ENCODE peak calls at places on chromosomes 4 and X, in seven cellular contexts. I, B, K, E, G, M and R are unnamed samples.

GRCh38 chr4:24137963-24138601 is 248.2 kb upstream of the PPARGC1A start:
- DNase-seq in I (peak), B (no peak), K (no peak), E (no peak), G (no peak), M (no peak), R (no peak)

GRCh38 chrX:50988649-50989048 is 78.1 kb downstream of the BMP15 start:
- DNase-seq in I (peak), B (peak), K (peak), E (no peak), G (peak), M (no peak), R (peak)

GRCh38 chrX:50684871-50685270 is 129.1 kb downstream of the SHROOM4 start:
- DNase-seq in I (no peak), B (no peak), K (no peak), E (no peak), G (no peak), M (no peak), R (no peak)

GRCh38 chrX:21930986-21931385 is 9.5 kb upstream of the SMS start:
- DNase-seq in I (no peak), B (no peak), K (no peak), E (no peak), G (no peak), M (no peak), R (no peak)

GRCh38 chr4:175413561-175413960 is 398.5 kb downstream of the GPM6A start:
- DNase-seq in I (no peak), B (no peak), K (peak), E (no peak), G (no peak), M (no peak), R (no peak)

GRCh38 chr4:47862297-47862696 is 24.4 kb upstream of the CORIN start:
- DNase-seq in I (no peak), B (peak), K (peak), E (no peak), G (no peak), M (no peak), R (peak)

GRCh38 chr4:152727784-152728183 is 48.0 kb upstream of the TMEM154 start:
- DNase-seq in I (no peak), B (no peak), K (no peak), E (no peak), G (no peak), M (no peak), R (no peak)

GRCh38 chr4:140237616-140238352 is 83.8 kb upstream of the MAML3 start:
- DNase-seq in I (peak), B (peak), K (peak), E (peak), G (peak), M (peak), R (no peak)

GRCh38 chrX:22004866-22005265 is 27.3 kb upstream of the PHEX start:
- DNase-seq in I (no peak), B (no peak), K (no peak), E (no peak), G (no peak), M (no peak), R (no peak)

GRCh38 chr4:8328866-8329559 is 59.5 kb downstream of the HTRA3 start:
- DNase-seq in I (no peak), B (no peak), K (no peak), E (no peak), G (no peak), M (no peak), R (no peak)

GRCh38 chr4:39083164-39083563 is 21.1 kb downstream of the KLHL5 start:
- DNase-seq in I (no peak), B (peak), K (peak), E (no peak), G (no peak), M (no peak), R (peak)

GRCh38 chr4:71254451-71255012 is 84.3 kb upstream of the SLC4A4 start:
- DNase-seq in I (no peak), B (no peak), K (peak), E (no peak), G (no peak), M (no peak), R (no peak)

GRCh38 chrX:100449696-100450606 is 39.9 kb upstream of the PCDH19 start:
- DNase-seq in I (peak), B (peak), K (no peak), E (peak), G (no peak), M (no peak), R (no peak)

GRCh38 chr4:68367835-68368234 is 17.9 kb upstream of the YTHDC1 start:
- DNase-seq in I (no peak), B (no peak), K (no peak), E (no peak), G (no peak), M (no peak), R (peak)

GRCh38 chr4:25535278-25535677 is 120.4 kb upstream of the SLC34A2 start:
- DNase-seq in I (peak), B (no peak), K (no peak), E (no peak), G (no peak), M (no peak), R (peak)

GRCh38 chr4:166280642-166281041 is 407.6 kb downstream of the TLL1 start:
- DNase-seq in I (no peak), B (no peak), K (no peak), E (no peak), G (no peak), M (no peak), R (no peak)

GRCh38 chr4:6342530-6343293 is 73.1 kb downstream of the WFS1 start:
- DNase-seq in I (peak), B (no peak), K (peak), E (peak), G (peak), M (peak), R (no peak)

GRCh38 chr4:81207793-81208192 is 7.2 kb downstream of the PRKG2 start:
- DNase-seq in I (no peak), B (peak), K (peak), E (no peak), G (no peak), M (no peak), R (no peak)

GRCh38 chrX:105527759-105528158 is 294.6 kb upstream of the NRK start:
- DNase-seq in I (no peak), B (no peak), K (no peak), E (no peak), G (no peak), M (no peak), R (no peak)

GRCh38 chr4:82629238-82630000 is 67.6 kb upstream of the TMEM150C start:
- DNase-seq in I (no peak), B (peak), K (peak), E (peak), G (no peak), M (no peak), R (no peak)

GRCh38 chr4:99783940-99784339 is 32.7 kb upstream of the DAPP1 start:
- DNase-seq in I (no peak), B (no peak), K (no peak), E (no peak), G (no peak), M (no peak), R (no peak)

GRCh38 chr4:161448550-161449180 is 715.1 kb downstream of the FSTL5 start:
- DNase-seq in I (no peak), B (no peak), K (no peak), E (no peak), G (no peak), M (no peak), R (no peak)

GRCh38 chr4:150325872-150326271 is 247.6 kb downstream of the DCLK2 start:
- DNase-seq in I (no peak), B (no peak), K (no peak), E (no peak), G (no peak), M (no peak), R (no peak)

GRCh38 chrX:5431823-5432222 is 796.8 kb downstream of the NLGN4X start:
- DNase-seq in I (no peak), B (no peak), K (no peak), E (no peak), G (no peak), M (no peak), R (no peak)